ENCODE peak calls at places on chromosome 2, in seven cellular contexts. P is DND-41; G is body of pancreas; W is psoas muscle; J is CD8-positive, alpha-beta memory T cell; U is heart right ventricle; L is bronchial epithelial cell. S is an unnamed sample. For H3K27me3, the result is how much of the 10 kb centered on the place peaks cover.

GRCh38 chr2:121089005-121089510 is 195.9 kb downstream of the TFCP2L1 start:
- DNase-seq in P (no peak), G (no peak), W (no peak), J (no peak), U (no peak), L (no peak), S (no peak)

GRCh38 chr2:231293163-231293562 is 94.7 kb downstream of the ARMC9 start:
- DNase-seq in P (no peak), G (no peak), W (no peak), J (no peak), U (no peak), L (no peak), S (no peak)

GRCh38 chr2:184316911-184317310 is 281.4 kb upstream of the ZNF804A start:
- DNase-seq in P (no peak), G (no peak), W (no peak), J (no peak), U (no peak), L (no peak), S (no peak)

GRCh38 chr2:198953328-198953727 is 504.4 kb downstream of the SATB2 start:
- DNase-seq in P (no peak), G (no peak), W (no peak), J (no peak), U (no peak), L (no peak), S (no peak)

GRCh38 chr2:164771897-164772296 is 69.7 kb downstream of the COBLL1 start:
- DNase-seq in P (no peak), G (no peak), W (no peak), J (no peak), U (no peak), L (no peak), S (no peak)

GRCh38 chr2:127609031-127609751 is 36.8 kb upstream of the GPR17 start:
- DNase-seq in P (peak), G (no peak), W (no peak), J (no peak), U (no peak), L (no peak), S (no peak)

GRCh38 chr2:70753978-70754377 is 14.0 kb downstream of the ADD2 start:
- DNase-seq in P (no peak), G (no peak), W (no peak), J (no peak), U (no peak), L (no peak), S (no peak)

GRCh38 chr2:224449212-224450147 is 47.6 kb upstream of the FAM124B start:
- DNase-seq in P (no peak), G (peak), W (no peak), J (no peak), U (no peak), L (peak), S (no peak)

GRCh38 chr2:135913726-135914365 is 37.6 kb upstream of the MCM6 start:
- DNase-seq in P (peak), G (peak), W (no peak), J (peak), U (no peak), L (peak), S (no peak)

GRCh38 chr2:113069676-113070605 is 2.2 kb downstream of the IL1F10 start:
- DNase-seq in P (no peak), G (no peak), W (no peak), J (no peak), U (no peak), L (peak), S (no peak)

GRCh38 chr2:169422120-169422519 is 57.2 kb upstream of the BBS5 start:
- DNase-seq in P (no peak), G (no peak), W (no peak), J (no peak), U (no peak), L (no peak), S (no peak)

DNA sequence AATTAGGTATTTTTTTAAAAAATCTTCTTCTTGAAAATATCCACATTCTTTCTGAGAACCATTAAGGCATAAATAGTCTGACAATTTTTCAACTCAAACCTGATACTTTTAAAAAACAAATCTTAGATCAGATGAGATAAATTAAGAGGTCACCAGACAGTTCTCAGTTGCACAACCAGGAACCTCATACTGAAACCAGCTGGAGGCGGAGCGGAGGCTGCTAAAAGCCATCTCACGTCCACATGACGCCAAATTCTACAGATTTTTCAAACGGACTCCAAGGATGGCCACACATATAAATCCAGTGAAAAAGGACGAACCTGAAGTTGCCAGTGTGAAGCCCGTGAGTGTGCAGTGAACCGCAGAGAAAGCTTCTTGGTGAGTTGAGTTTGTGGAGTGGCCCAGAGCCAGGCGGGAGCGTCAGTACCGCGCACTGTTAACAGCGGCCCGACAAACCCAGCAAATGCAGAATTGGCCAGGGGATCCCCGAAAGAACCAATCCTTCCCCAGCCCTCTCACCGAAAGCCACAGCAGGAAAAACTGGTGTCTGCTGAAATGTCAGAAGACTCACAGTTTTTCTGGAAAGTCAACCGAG is 53.1 kb upstream of the BBS5 start:
- DNase-seq in P (no peak), G (no peak), W (no peak), J (no peak), U (no peak), L (no peak), S (no peak)
- H3K27me3 ChIP-seq in P (under half), G (under half), W (under half), J (under half), U (under half), L (under half), S (under half)

GRCh38 chr2:26540977-26541376 is 63.1 kb upstream of the OTOF start:
- DNase-seq in P (no peak), G (no peak), W (no peak), J (no peak), U (no peak), L (no peak), S (no peak)
- H3K27me3 ChIP-seq in P (under half), G (under half), W (under half), J (under half), U (under half), L (under half), S (under half)

DNA sequence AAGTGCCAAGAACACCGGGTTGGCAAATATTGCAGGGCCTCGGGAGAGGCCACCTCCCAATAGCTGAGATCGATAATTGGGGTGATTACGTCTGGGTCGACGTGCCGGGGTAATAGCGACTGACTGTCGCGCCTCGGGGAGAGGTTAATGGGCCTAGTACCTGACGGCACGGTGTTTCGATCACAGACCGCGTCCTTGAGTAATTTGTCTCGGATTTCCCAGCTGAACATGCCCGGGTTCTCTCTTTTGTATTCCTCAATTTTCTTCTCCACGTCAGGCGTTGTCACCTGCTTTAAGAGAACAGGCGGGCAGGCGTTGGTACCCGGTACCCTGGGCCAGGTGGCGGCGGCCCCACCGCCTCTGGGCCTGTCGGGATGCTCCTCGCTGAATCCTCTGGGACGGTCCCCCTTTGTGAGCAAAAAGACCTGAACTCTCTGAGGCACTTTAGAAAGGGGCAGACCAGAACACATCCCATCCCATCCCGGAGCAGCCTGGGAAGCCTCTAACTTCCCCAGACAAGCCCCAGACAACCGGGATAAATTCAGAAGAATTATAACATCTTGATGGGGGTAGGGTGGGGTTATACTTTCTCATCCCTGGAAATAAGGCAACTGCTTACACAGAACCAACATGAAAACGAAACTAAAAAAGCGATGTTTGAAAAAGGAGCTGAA is 3.3 kb downstream of the PAX3 start:
- DNase-seq in P (no peak), G (no peak), W (no peak), J (no peak), U (no peak), L (no peak), S (no peak)
- H3K27me3 ChIP-seq in P (under half), G (under half), W (half or more), J (half or more), U (under half), L (half or more), S (half or more)

DNA sequence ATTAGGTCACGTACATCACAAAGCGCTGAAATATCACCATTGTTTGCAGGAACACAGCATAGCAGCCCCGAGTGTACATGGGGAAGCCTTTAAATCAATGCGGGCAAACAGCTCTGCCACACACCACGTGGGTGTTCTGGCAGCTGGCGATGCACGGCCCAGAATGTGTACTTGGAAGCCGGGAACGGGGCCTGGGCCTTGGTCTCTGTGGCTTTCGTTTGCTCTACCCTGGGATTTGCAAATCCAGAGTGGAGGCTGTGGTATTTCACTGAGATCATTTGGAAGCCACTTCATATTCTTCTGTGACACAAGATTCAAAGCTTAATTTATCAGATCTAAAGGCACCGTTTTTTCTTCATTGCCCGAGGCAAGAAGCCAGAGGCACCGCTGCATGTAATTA is 246.3 kb upstream of the MYT1L start:
- DNase-seq in P (no peak), G (peak), W (no peak), J (no peak), U (no peak), L (no peak), S (peak)
- H3K27me3 ChIP-seq in P (under half), G (under half), W (under half), J (under half), U (under half), L (under half), S (under half)

GRCh38 chr2:30232801-30233130 is 1.4 kb downstream of the LBH start:
- DNase-seq in P (peak), G (no peak), W (no peak), J (peak), U (no peak), L (no peak), S (no peak)

GRCh38 chr2:30233142-30233961 is 2.0 kb downstream of the LBH start:
- DNase-seq in P (no peak), G (no peak), W (no peak), J (no peak), U (no peak), L (peak), S (no peak)

GRCh38 chr2:30235008-30235655 is 3.8 kb downstream of the LBH start:
- DNase-seq in P (no peak), G (no peak), W (no peak), J (peak), U (no peak), L (peak), S (no peak)

GRCh38 chr2:30235859-30236535 is 4.7 kb downstream of the LBH start:
- DNase-seq in P (no peak), G (no peak), W (no peak), J (no peak), U (no peak), L (no peak), S (no peak)

GRCh38 chr2:30234180-30234971 is 3.0 kb downstream of the LBH start:
- DNase-seq in P (no peak), G (peak), W (no peak), J (no peak), U (no peak), L (peak), S (no peak)
- H3K27me3 ChIP-seq in P (under half), G (under half), W (under half), J (under half), U (under half), L (under half), S (under half)

DNA sequence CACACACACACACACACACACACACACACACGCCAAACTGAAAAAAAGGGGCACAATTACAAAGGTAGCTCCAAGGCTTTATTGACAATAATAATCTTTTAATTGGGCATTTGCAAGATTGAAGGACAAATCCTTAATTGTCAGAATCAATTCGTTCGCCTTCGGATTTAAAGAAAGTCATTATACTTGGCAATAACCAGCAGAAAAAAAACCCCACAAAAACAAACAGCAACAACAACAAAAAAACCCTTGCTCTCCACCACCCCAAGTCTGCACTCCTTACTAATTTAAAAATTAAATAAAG is 1.8 kb upstream of the HOXD8 start:
- DNase-seq in P (no peak), G (no peak), W (no peak), J (no peak), U (no peak), L (no peak), S (no peak)
- H3K27me3 ChIP-seq in P (under half), G (under half), W (under half), J (half or more), U (half or more), L (half or more), S (half or more)

GRCh38 chr2:232951891-232952290 is 61.2 kb downstream of the NGEF start:
- DNase-seq in P (no peak), G (no peak), W (no peak), J (no peak), U (no peak), L (peak), S (no peak)

GRCh38 chr2:232957607-232958211 is 55.3 kb downstream of the NGEF start:
- DNase-seq in P (no peak), G (no peak), W (no peak), J (no peak), U (no peak), L (peak), S (no peak)

GRCh38 chr2:232951181-232951580 is 61.9 kb downstream of the NGEF start:
- DNase-seq in P (no peak), G (no peak), W (no peak), J (no peak), U (no peak), L (no peak), S (no peak)

GRCh38 chr2:232955856-232956255 is 57.2 kb downstream of the NGEF start:
- DNase-seq in P (no peak), G (no peak), W (no peak), J (no peak), U (no peak), L (no peak), S (no peak)

DNA sequence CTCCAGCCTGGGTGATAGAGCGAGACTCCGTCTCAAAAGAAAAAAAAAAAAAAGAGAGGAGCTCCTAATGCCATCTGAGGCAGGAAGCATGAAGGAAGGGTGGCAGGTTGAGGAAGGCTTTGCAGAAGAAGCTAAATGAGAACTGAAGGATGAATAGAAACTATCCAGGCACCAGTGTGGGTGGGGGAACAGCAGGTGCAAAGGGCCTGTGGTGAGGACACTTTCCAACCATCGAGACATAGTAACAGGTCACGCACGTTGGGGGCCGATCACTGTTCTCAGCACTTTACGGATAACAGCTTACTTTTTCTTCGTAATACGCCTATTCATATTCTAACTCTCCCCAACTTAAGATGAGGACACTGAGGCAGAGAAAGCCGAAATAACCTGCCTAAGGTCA is 58.4 kb downstream of the NGEF start:
- DNase-seq in P (no peak), G (no peak), W (no peak), J (no peak), U (no peak), L (no peak), S (no peak)
- H3K27me3 ChIP-seq in P (under half), G (under half), W (under half), J (under half), U (under half), L (under half), S (under half)

DNA sequence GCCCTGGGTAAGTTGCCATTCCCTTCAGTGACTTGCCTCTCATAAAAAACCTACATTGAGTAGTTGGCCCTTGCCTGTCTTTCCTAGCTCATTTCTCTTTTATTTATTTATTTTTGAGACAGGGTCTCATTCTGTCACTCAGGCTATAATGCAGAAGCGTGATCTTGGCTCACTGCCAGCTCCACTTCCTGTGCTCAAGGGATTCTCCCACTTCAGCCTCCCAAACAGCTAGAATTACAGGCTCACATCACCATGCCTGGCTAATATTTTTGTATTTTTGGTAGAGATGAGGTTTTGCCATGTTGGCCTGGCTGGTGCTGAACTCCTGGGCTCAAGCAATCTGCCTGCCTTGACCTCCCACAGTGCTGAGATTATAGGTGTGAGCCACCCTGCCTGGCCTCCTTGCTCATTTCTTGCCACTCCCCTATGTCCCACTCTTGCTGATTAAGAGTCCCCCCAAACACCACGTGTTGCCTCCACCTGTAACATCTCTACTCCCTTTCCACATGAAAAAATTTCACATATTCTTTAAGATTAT is 12.6 kb downstream of the EVA1A start:
- DNase-seq in P (peak), G (peak), W (no peak), J (no peak), U (no peak), L (no peak), S (no peak)
- H3K27me3 ChIP-seq in P (under half), G (under half), W (under half), J (under half), U (under half), L (under half), S (under half)

GRCh38 chr2:236895497-236895896 is 190.2 kb upstream of the COPS8 start:
- DNase-seq in P (no peak), G (no peak), W (no peak), J (no peak), U (no peak), L (no peak), S (no peak)

GRCh38 chr2:236903978-236904377 is 181.7 kb upstream of the COPS8 start:
- DNase-seq in P (no peak), G (no peak), W (no peak), J (no peak), U (no peak), L (no peak), S (no peak)

GRCh38 chr2:236904389-236905263 is 181.1 kb upstream of the COPS8 start:
- DNase-seq in P (no peak), G (no peak), W (peak), J (no peak), U (no peak), L (no peak), S (no peak)

GRCh38 chr2:236896677-236897076 is 189.0 kb upstream of the COPS8 start:
- DNase-seq in P (no peak), G (no peak), W (no peak), J (no peak), U (no peak), L (no peak), S (no peak)

DNA sequence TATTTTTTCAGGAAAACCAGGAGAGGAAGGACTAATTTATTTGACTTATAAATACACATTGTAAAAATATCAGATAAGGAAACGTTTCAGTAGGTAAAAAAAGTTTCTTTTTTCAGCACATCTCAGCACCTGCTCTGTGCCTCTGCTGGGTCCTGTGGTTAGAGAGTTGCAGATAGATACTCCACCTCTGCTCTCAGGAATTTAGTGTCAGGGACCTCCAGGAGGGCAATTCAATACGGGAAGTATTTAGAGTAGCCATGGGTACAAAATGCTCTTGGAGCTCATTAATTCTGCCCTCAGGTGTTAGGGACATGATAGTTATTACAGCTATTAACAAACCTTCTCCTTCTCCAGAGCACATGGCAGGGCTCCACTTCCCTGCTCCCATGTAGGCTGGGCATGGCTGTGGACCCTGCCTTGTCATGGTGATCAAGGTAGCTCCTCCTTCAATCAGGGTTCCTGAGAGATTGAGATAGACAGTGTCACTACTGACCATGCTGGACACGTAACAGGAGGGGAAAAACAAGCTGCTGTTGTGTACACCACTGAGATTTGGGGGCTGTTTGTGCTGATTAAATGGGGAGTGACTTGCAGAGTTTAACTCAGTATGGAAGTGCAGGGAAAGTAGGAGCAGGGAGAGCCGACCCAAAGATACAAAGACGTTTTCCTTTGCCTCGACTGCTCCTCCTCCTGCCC is 185.6 kb upstream of the COPS8 start:
- DNase-seq in P (no peak), G (no peak), W (no peak), J (no peak), U (no peak), L (no peak), S (no peak)
- H3K27me3 ChIP-seq in P (under half), G (under half), W (under half), J (under half), U (under half), L (under half), S (under half)